ENCODE peak calls at places on chromosomes 16 and 17, in seven cellular contexts. J is gastrocnemius medialis; Z is A549; I is GM12878; M is cardiac muscle cell; R is CD8-positive, alpha-beta T cell; S is suprapubic skin. B is an unnamed sample.

GRCh38 chr16:70434489-70435260 is 4.2 kb downstream of the ST3GAL2 start:
- DNase-seq in J (no peak), Z (no peak), I (no peak), M (no peak), R (no peak), S (no peak), B (no peak)

GRCh38 chr16:75385507-75386152 is 47.7 kb downstream of the CFDP1 start:
- DNase-seq in J (no peak), Z (peak; percentile 78), I (peak; percentile 33), M (peak; percentile 80), R (no peak), S (no peak), B (no peak)

GRCh38 chr17:65455972-65456343 is 105.5 kb downstream of the AXIN2 start:
- DNase-seq in J (peak; percentile 64), Z (peak; percentile 18), I (no peak), M (peak; percentile 49), R (no peak), S (no peak), B (no peak)

GRCh38 chr17:2416010-2416734 is 15.3 kb upstream of the MNT start:
- DNase-seq in J (peak; percentile 65), Z (peak; percentile 84), I (no peak), M (peak; percentile 88), R (peak; percentile 78), S (peak; percentile 94), B (no peak)

GRCh38 chr17:45161288-45162021 is at the start of gene HEXIM2:
- DNase-seq in J (peak; percentile 98), Z (peak; percentile 100), I (peak; percentile 100), M (peak; percentile 99), R (peak; percentile 98), S (peak; percentile 99), B (peak; percentile 95)

GRCh38 chr16:22018559-22018958 is 10.6 kb downstream of the MOSMO start:
- DNase-seq in J (no peak), Z (no peak), I (no peak), M (no peak), R (no peak), S (no peak), B (no peak)

GRCh38 chr16:58492735-58493134 is 7.2 kb upstream of the NDRG4 start:
- DNase-seq in J (no peak), Z (no peak), I (no peak), M (no peak), R (no peak), S (no peak), B (no peak)

GRCh38 chr17:2195729-2196128 is 107.9 kb downstream of the SMG6 start:
- DNase-seq in J (no peak), Z (no peak), I (peak; percentile 73), M (no peak), R (no peak), S (no peak), B (no peak)

GRCh38 chr16:55328611-55329569 is 4.9 kb downstream of the IRX6 start:
- DNase-seq in J (no peak), Z (no peak), I (no peak), M (peak; percentile 22), R (no peak), S (no peak), B (no peak)

GRCh38 chr17:59666235-59666634 is 41.0 kb downstream of the PTRH2 start:
- DNase-seq in J (peak; percentile 15), Z (no peak), I (no peak), M (no peak), R (no peak), S (no peak), B (no peak)

GRCh38 chr17:45403906-45404490 is 28.7 kb downstream of the ARHGAP27 start:
- DNase-seq in J (no peak), Z (no peak), I (no peak), M (no peak), R (no peak), S (no peak), B (no peak)

GRCh38 chr17:14359251-14359939 is 58.5 kb downstream of the HS3ST3B1 start:
- DNase-seq in J (no peak), Z (no peak), I (peak; percentile 26), M (no peak), R (peak; percentile 70), S (no peak), B (no peak)

GRCh38 chr16:67161595-67162058 is 1.9 kb downstream of the FBXL8 start:
- DNase-seq in J (peak; percentile 57), Z (no peak), I (no peak), M (no peak), R (no peak), S (no peak), B (no peak)

GRCh38 chr16:71826533-71827017 is 17.9 kb upstream of the AP1G1 start:
- DNase-seq in J (no peak), Z (no peak), I (no peak), M (no peak), R (no peak), S (no peak), B (no peak)

GRCh38 chr17:20071824-20072691 is 62.9 kb downstream of the SPECC1 start:
- DNase-seq in J (no peak), Z (no peak), I (no peak), M (no peak), R (no peak), S (no peak), B (no peak)

GRCh38 chr17:17388657-17389496 is 85.7 kb downstream of the NT5M start:
- DNase-seq in J (no peak), Z (no peak), I (no peak), M (no peak), R (no peak), S (no peak), B (no peak)

GRCh38 chr16:4391635-4392381 is 20.2 kb downstream of the VASN start:
- DNase-seq in J (no peak), Z (no peak), I (no peak), M (no peak), R (no peak), S (peak; percentile 65), B (no peak)

GRCh38 chr16:54248863-54249710 is 37.5 kb downstream of the IRX3 start:
- DNase-seq in J (no peak), Z (no peak), I (no peak), M (no peak), R (no peak), S (no peak), B (no peak)

GRCh38 chr17:57037401-57037800 is 47.6 kb upstream of the AKAP1 start:
- DNase-seq in J (no peak), Z (no peak), I (no peak), M (no peak), R (no peak), S (no peak), B (no peak)

GRCh38 chr17:57032343-57032742 is 52.7 kb upstream of the AKAP1 start:
- DNase-seq in J (no peak), Z (no peak), I (no peak), M (no peak), R (no peak), S (no peak), B (no peak)

GRCh38 chr17:57033296-57033695 is 51.8 kb upstream of the AKAP1 start:
- DNase-seq in J (no peak), Z (no peak), I (no peak), M (peak; percentile 65), R (no peak), S (no peak), B (no peak)

GRCh38 chr17:57035971-57036481 is 49.0 kb upstream of the AKAP1 start:
- DNase-seq in J (no peak), Z (no peak), I (no peak), M (no peak), R (no peak), S (no peak), B (no peak)

DNA sequence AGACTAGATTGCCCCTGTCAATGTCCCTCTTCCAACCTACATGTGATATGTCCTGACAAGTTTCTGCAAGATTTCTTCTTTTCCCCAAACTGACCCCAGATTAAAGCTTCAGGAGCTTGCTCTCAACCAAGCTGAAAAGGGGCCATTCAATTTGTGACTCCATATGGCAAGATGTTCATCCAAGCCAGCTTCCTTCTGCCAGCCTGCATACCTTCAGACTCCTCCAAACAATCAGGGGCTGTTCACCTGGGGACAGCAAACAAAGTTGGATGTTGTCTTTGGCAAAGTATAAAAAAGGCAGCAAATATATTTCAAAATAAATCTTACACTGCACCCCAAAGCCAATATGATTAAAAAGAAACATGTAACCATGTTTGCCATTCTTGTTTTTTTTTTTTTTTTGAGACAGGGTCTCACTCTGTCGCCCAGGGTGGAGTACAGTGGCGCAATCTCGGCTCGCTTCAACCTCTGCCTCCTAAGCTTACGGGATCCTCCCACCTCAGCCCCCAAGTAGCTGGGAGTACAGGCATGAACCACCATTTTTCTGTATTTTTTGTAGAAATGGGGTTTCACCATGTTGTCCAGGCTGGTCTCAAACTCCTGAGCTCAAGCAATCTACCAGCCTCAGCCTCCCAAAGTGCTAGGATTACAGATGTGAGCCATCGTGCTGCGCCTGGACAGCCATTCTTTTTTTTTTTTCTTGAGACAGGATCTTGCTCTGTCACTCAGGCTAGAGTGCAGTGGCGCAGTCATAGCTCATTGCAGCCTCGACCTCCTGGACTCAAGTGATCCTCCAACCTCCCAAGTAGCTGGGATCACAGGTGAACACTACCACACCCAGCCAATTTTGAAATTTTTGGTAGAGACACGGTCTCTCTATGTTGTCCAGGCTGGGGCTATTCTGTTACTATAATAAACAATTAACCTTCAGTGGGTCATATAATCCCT is 50.0 kb upstream of the AKAP1 start:
- DNase-seq in J (no peak), Z (no peak), I (no peak), M (no peak), R (no peak), S (no peak), B (no peak)
- H3K4me1 ChIP-seq in J (peaks cover 41% of the 10 kb centered on the region), Z (peaks cover 5% of the 10 kb centered on the region), I (no peaks in the 10 kb centered on the region), M (peaks cover 26% of the 10 kb centered on the region), R (no peaks in the 10 kb centered on the region), S (peaks cover 38% of the 10 kb centered on the region), B (peaks cover 57% of the 10 kb centered on the region)

GRCh38 chr16:24573141-24573540 is 33.8 kb downstream of the RBBP6 start:
- DNase-seq in J (no peak), Z (no peak), I (no peak), M (no peak), R (no peak), S (no peak), B (no peak)

GRCh38 chr16:24572069-24572468 is 32.7 kb downstream of the RBBP6 start:
- DNase-seq in J (no peak), Z (no peak), I (no peak), M (no peak), R (no peak), S (no peak), B (no peak)

GRCh38 chr16:24562811-24563210 is 23.4 kb downstream of the RBBP6 start:
- DNase-seq in J (no peak), Z (no peak), I (no peak), M (no peak), R (no peak), S (no peak), B (no peak)

GRCh38 chr16:24568392-24568791 is 29.0 kb downstream of the RBBP6 start:
- DNase-seq in J (no peak), Z (peak; percentile 53), I (no peak), M (no peak), R (no peak), S (no peak), B (no peak)
- H3K9me3 ChIP-seq in J (no peaks in the 10 kb centered on the region), Z (no peaks in the 10 kb centered on the region), I (peaks cover 1% of the 10 kb centered on the region), M (no peaks in the 10 kb centered on the region), R (no peaks in the 10 kb centered on the region), S (no peaks in the 10 kb centered on the region), B (no peaks in the 10 kb centered on the region)

GRCh38 chr17:7582401-7583252 is 1.0 kb upstream of the MPDU1 start:
- DNase-seq in J (no peak), Z (no peak), I (no peak), M (no peak), R (no peak), S (no peak), B (no peak)
- H3K4me1 ChIP-seq in J (peaks cover 57% of the 10 kb centered on the region), Z (peaks cover 56% of the 10 kb centered on the region), I (peaks cover 42% of the 10 kb centered on the region), M (peaks cover 16% of the 10 kb centered on the region), R (peaks cover 40% of the 10 kb centered on the region), S (peaks cover 83% of the 10 kb centered on the region), B (peaks cover 95% of the 10 kb centered on the region)

GRCh38 chr17:54348234-54348633 is 525.5 kb downstream of the KIF2B start:
- DNase-seq in J (no peak), Z (no peak), I (no peak), M (no peak), R (no peak), S (no peak), B (no peak)

GRCh38 chr17:54353789-54354525 is 531.2 kb downstream of the KIF2B start:
- DNase-seq in J (no peak), Z (no peak), I (no peak), M (no peak), R (no peak), S (no peak), B (no peak)
- H3K9me3 ChIP-seq in J (no peaks in the 10 kb centered on the region), Z (no peaks in the 10 kb centered on the region), I (no peaks in the 10 kb centered on the region), M (no peaks in the 10 kb centered on the region), R (no peaks in the 10 kb centered on the region), S (no peaks in the 10 kb centered on the region), B (no peaks in the 10 kb centered on the region)

B was measured in esophagus squamous epithelium.